ENCODE peak calls at places on chromosome 6, in five cellular contexts. W, N, P, K and C are unnamed samples.

GRCh38 chr6:5672581-5673011 is 334.1 kb downstream of the NRN1 start:
- DNase-seq in W (peak), P (no peak), K (peak), N (peak), C (no peak)

GRCh38 chr6:135236732-135237131 is 55.6 kb downstream of the MYB start:
- DNase-seq in N (no peak), K (no peak), W (no peak), P (no peak), C (no peak)

GRCh38 chr6:16600701-16601100 is 160.6 kb downstream of the ATXN1 start:
- DNase-seq in P (no peak), K (no peak), N (no peak), W (no peak), C (no peak)

GRCh38 chr6:70599187-70599586 is 32.5 kb downstream of the SDHAF4 start:
- DNase-seq in K (no peak), P (no peak), N (no peak), W (no peak), C (no peak)

GRCh38 chr6:97440590-97441176 is 157.7 kb upstream of the MMS22L start:
- DNase-seq in P (no peak), K (peak), N (no peak), W (peak), C (no peak)

GRCh38 chr6:166752097-166752496 is 125.0 kb upstream of the RPS6KA2 start:
- DNase-seq in K (no peak), N (no peak), P (peak), W (no peak), C (no peak)

GRCh38 chr6:11271637-11272036 is 39.2 kb upstream of the NEDD9 start:
- DNase-seq in P (no peak), K (no peak), W (peak), N (no peak), C (no peak)

GRCh38 chr6:56814802-56815201 is 140.1 kb upstream of the BEND6 start:
- DNase-seq in K (no peak), N (no peak), W (no peak), P (no peak), C (no peak)

GRCh38 chr6:157980288-157981131 is 1.2 kb upstream of the SYNJ2 start:
- DNase-seq in W (no peak), K (no peak), N (no peak), P (no peak), C (no peak)

GRCh38 chr6:157975456-157975855 is 6.2 kb upstream of the SYNJ2 start:
- DNase-seq in P (no peak), K (no peak), N (no peak), W (no peak), C (no peak)

GRCh38 chr6:157976345-157977175 is 5.1 kb upstream of the SYNJ2 start:
- DNase-seq in N (no peak), K (no peak), W (no peak), P (no peak), C (no peak)

GRCh38 chr6:157977176-157977804 is 4.4 kb upstream of the SYNJ2 start:
- DNase-seq in K (no peak), N (no peak), W (no peak), P (no peak), C (peak)

GRCh38 chr6:157978021-157978783 is 3.5 kb upstream of the SYNJ2 start:
- DNase-seq in W (no peak), P (no peak), N (no peak), K (no peak), C (peak)
- TF ChIP-seq CTCF in W (no peak), P (no peak), N (no peak), K (no peak), C (no peak)

GRCh38 chr6:152096863-152097496 is 289.5 kb downstream of the ESR1 start:
- DNase-seq in W (peak), P (no peak), N (no peak), K (peak), C (no peak)
- TF ChIP-seq CTCF in W (peak), P (no peak), N (no peak), K (peak), C (no peak)

GRCh38 chr6:43767553-43768505 is 2.2 kb upstream of the VEGFA start:
- DNase-seq in N (no peak), W (no peak), K (no peak), P (no peak), C (no peak)
- TF ChIP-seq CTCF in N (no peak), W (no peak), K (no peak), P (no peak), C (no peak)

GRCh38 chr6:125156496-125156895 is 2.9 kb downstream of the TPD52L1 start:
- DNase-seq in P (no peak), K (no peak), W (no peak), N (no peak), C (no peak)

GRCh38 chr6:125151715-125152114 is 1.9 kb upstream of the TPD52L1 start:
- DNase-seq in N (no peak), P (no peak), W (no peak), K (no peak), C (no peak)

GRCh38 chr6:125155344-125155743 is 1.8 kb downstream of the TPD52L1 start:
- DNase-seq in N (no peak), P (no peak), K (no peak), W (no peak), C (no peak)

GRCh38 chr6:125153541-125154183 is at the start of gene TPD52L1:
- DNase-seq in N (peak), P (peak), W (peak), K (peak), C (peak)

GRCh38 chr6:125154184-125155135 is 887 bp downstream of the TPD52L1 start:
- DNase-seq in K (no peak), P (peak), N (no peak), W (peak), C (no peak)
- TF ChIP-seq CTCF in K (peak), P (no peak), N (peak), W (peak), C (no peak)

GRCh38 chr6:168131464-168132415 is 52.7 kb upstream of the FRMD1 start:
- DNase-seq in N (no peak), P (no peak), W (no peak), K (no peak), C (no peak)

GRCh38 chr6:168133186-168133585 is 54.2 kb upstream of the FRMD1 start:
- DNase-seq in P (no peak), N (no peak), W (peak), K (peak), C (no peak)

GRCh38 chr6:168130683-168131371 is 51.8 kb upstream of the FRMD1 start:
- DNase-seq in N (no peak), P (no peak), W (no peak), K (no peak), C (no peak)

GRCh38 chr6:168133707-168134398 is 54.8 kb upstream of the FRMD1 start:
- DNase-seq in W (no peak), P (no peak), N (no peak), K (no peak), C (no peak)

GRCh38 chr6:168132531-168133184 is 53.6 kb upstream of the FRMD1 start:
- DNase-seq in W (peak), N (no peak), K (peak), P (no peak), C (no peak)
- TF ChIP-seq CTCF in W (peak), N (peak), K (peak), P (no peak), C (no peak)

DNA sequence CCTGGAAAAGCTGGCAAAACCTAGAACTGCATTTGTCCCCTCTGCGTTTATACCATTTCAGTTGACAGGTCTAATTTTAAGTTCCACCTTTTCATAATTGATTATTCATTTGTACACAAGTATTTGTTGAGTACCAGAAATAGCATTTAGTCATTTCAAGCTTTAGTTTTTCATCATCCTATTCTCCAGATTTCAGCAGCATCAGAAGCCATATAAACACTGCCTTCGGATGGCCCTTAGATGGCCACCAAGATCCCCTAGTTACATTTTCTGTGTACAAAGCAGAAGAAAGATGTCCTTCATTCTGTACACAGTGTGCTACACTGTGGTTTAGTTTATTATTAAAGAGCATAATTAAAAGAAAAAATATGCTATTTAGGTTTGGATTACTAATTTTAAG is 131.4 kb downstream of the LAMA2 start:
- DNase-seq in W (no peak), K (no peak), N (no peak), P (no peak), C (no peak)
- TF ChIP-seq CTCF in W (no peak), K (no peak), N (no peak), P (no peak), C (no peak)

GRCh38 chr6:73801652-73802268 is 105.8 kb downstream of the CD109 start:
- DNase-seq in P (no peak), K (no peak), W (no peak), N (no peak), C (no peak)

GRCh38 chr6:73796881-73797280 is 100.9 kb downstream of the CD109 start:
- DNase-seq in N (no peak), W (no peak), P (no peak), K (no peak), C (no peak)

GRCh38 chr6:73797861-73798260 is 101.9 kb downstream of the CD109 start:
- DNase-seq in N (no peak), P (no peak), W (no peak), K (no peak), C (no peak)

GRCh38 chr6:73800997-73801396 is 105.0 kb downstream of the CD109 start:
- DNase-seq in K (no peak), N (no peak), W (no peak), P (no peak), C (no peak)

GRCh38 chr6:73798592-73798991 is 102.6 kb downstream of the CD109 start:
- DNase-seq in W (peak), N (no peak), K (peak), P (peak), C (no peak)
- TF ChIP-seq CTCF in W (peak), N (no peak), K (peak), P (no peak), C (no peak)

DNA sequence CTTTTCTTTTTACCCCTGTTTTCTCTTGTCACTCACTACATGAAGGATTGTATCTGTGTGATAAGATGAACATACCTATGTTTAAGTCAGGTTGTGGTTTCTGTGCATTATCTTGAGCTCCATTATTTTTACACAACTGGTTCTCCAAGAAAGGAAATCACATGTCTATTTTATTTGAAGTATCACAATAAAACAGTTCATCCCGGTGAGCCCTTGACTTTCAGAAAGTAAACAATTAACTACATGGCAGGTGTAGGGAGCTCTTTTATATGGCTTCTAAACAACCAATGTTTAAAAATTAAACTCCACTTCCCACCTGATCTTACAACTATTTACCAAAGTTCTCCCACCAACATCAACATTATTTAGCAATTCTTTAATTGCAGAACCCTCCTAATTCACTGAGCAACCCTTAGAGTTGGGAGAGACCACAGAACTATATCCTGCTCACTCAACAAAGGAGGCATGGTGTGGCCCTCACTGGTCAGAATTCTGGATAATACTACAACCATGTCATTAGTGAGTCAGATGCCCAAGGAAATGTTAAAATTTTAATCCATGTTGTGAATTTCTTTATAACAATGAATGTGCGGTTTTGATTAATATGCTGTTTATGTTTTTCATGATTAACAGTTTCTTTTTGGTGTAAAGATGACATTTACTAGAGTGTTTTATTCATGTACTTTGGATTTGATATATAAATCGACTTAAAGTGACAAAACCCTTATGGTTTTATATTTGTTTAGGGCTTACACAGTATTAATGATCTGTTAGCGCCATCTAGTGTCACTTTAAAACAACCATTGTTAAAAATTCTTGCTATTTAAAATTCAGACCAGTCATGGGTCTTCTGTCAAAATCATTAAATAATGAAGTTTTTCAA is 50.0 kb upstream of the SCGN start:
- DNase-seq in P (peak), K (peak), N (no peak), W (peak), C (no peak)
- TF ChIP-seq CTCF in P (peak), K (peak), N (peak), W (peak), C (peak)

DNA sequence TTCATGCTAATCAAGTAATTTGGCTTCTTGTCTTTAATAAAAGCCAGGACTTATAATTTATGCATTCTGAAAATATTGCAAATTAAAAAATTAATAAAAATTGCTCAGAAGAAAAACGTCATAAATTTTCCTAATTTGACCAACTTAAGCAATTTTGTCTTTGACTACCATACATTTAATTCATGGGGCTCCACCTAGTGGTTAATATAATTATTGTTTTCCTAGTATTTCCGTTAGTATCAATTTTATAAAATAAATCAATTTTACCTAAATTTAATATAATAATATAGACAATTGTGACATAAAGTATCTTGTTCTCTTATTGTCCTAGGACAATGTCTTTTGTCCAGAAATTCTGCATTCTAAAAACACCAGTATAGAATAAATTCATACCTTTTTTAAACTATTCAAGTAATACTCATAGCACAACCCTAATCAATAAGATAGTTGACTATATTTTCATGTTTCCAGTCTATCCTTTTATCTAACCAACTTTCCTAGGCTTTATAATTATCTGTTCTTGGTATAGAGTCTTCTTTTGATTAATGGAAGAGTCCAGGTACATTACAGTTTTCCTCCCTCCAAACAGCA is 319.9 kb downstream of the TRDN start:
- DNase-seq in P (no peak), W (peak), K (peak), N (no peak), C (no peak)
- TF ChIP-seq CTCF in P (peak), W (peak), K (peak), N (peak), C (peak)